ENCODE peak calls at places on chromosome 11, in four cellular contexts. U is ELF-1; X is activated CD4-positive, alpha-beta memory T cell treated with anti-CD3 and anti-CD28 coated beads, Interleukin-2, amount 10 ng/mL, durations not matched to agents 7 days and 5 days; K is naive thymus-derived CD8-positive, alpha-beta T cell. I is an unnamed sample.

GRCh38 chr11:6572215-6572614 is 31.2 kb downstream of the RRP8 start:
- DNase-seq in U (no peak), K (no peak), X (no peak), I (no peak)

GRCh38 chr11:8649361-8649760 is 33.1 kb downstream of the TRIM66 start:
- DNase-seq in U (no peak), K (no peak), X (no peak), I (no peak)

GRCh38 chr11:74030668-74031309 is 21.9 kb upstream of the UCP3 start:
- DNase-seq in X (no peak), K (no peak), U (no peak), I (no peak)

GRCh38 chr11:61045271-61045670 is 57.0 kb upstream of the CD5 start:
- DNase-seq in U (no peak), K (no peak), X (no peak), I (no peak)

GRCh38 chr11:37040921-37041320 is 442.9 kb upstream of the RAG2 start:
- DNase-seq in K (no peak), X (no peak), U (no peak), I (no peak)

GRCh38 chr11:126371595-126371994 is 16.1 kb downstream of the ST3GAL4 start:
- DNase-seq in U (no peak), X (no peak), K (no peak), I (no peak)

GRCh38 chr11:13378316-13378715 is 84.7 kb downstream of the BTBD10 start:
- DNase-seq in K (no peak), U (no peak), X (no peak), I (no peak)

GRCh38 chr11:9906043-9906791 is 242.3 kb downstream of the SWAP70 start:
- DNase-seq in X (no peak), U (peak; percentile 72), K (no peak), I (no peak)

GRCh38 chr11:64723117-64723906 is at the start of gene NRXN2:
- DNase-seq in K (peak; percentile 76), U (peak; percentile 88), X (peak; percentile 90), I (peak; percentile 79)

GRCh38 chr11:109023029-109023428 is 358.2 kb downstream of the DDX10 start:
- DNase-seq in U (no peak), X (no peak), K (no peak), I (no peak)

GRCh38 chr11:225734-226453 is 10.2 kb downstream of the SIRT3 start:
- DNase-seq in X (no peak), K (no peak), U (no peak), I (no peak)

GRCh38 chr11:33063326-33063775 is 24.0 kb downstream of the TCP11L1 start:
- DNase-seq in X (no peak), U (no peak), K (no peak), I (no peak)